ENCODE peak calls at places on chromosome 2, in six cellular contexts. One of them, this sample, is unnamed.
A peak's percentile ranks its signal among the peaks of the same experiment; 100 is the strongest.

GRCh38 chr2:62824378-62824777 is 118.9 kb downstream of the EHBP1 start:
- DNase-seq in GM23338: no peak
- DNase-seq in prostate gland: no peak
- DNase-seq in endothelial cell of umbilical vein: no peak
- DNase-seq in transverse colon: no peak
- DNase-seq in HCT116: no peak
- DNase-seq in this sample: no peak

GRCh38 chr2:203993560-203993959 is 57.0 kb downstream of the ICOS start:
- DNase-seq in GM23338: no peak
- DNase-seq in prostate gland: no peak
- DNase-seq in endothelial cell of umbilical vein: no peak
- DNase-seq in transverse colon: no peak
- DNase-seq in HCT116: no peak
- DNase-seq in this sample: no peak

GRCh38 chr2:241555711-241556110 is 2.8 kb upstream of the BOK start:
- DNase-seq in GM23338: no peak
- DNase-seq in prostate gland: no peak
- DNase-seq in endothelial cell of umbilical vein: no peak
- DNase-seq in transverse colon: no peak
- DNase-seq in HCT116: no peak
- DNase-seq in this sample: no peak

GRCh38 chr2:45583989-45584388 is 27.1 kb downstream of the SRBD1 start:
- DNase-seq in GM23338: no peak
- DNase-seq in prostate gland: no peak
- DNase-seq in endothelial cell of umbilical vein: no peak
- DNase-seq in transverse colon: no peak
- DNase-seq in HCT116: no peak
- DNase-seq in this sample: no peak

GRCh38 chr2:177242136-177242987 is 22.2 kb downstream of the NFE2L2 start:
- DNase-seq in GM23338: no peak
- DNase-seq in prostate gland: peak; percentile 70
- DNase-seq in endothelial cell of umbilical vein: peak; percentile 91
- DNase-seq in transverse colon: no peak
- DNase-seq in HCT116: peak; percentile 83
- DNase-seq in this sample: peak; percentile 67

GRCh38 chr2:37971971-37972370 is 46.9 kb downstream of the RMDN2 start:
- DNase-seq in GM23338: no peak
- DNase-seq in prostate gland: no peak
- DNase-seq in endothelial cell of umbilical vein: no peak
- DNase-seq in transverse colon: no peak
- DNase-seq in HCT116: no peak
- DNase-seq in this sample: no peak

GRCh38 chr2:26816893-26817292 is 31.0 kb downstream of the CENPA start:
- DNase-seq in GM23338: peak; percentile 52
- DNase-seq in prostate gland: no peak
- DNase-seq in endothelial cell of umbilical vein: no peak
- DNase-seq in transverse colon: peak; percentile 34
- DNase-seq in HCT116: peak; percentile 59
- DNase-seq in this sample: no peak

GRCh38 chr2:65198737-65199136 is 28.9 kb upstream of the ACTR2 start:
- DNase-seq in GM23338: no peak
- DNase-seq in prostate gland: no peak
- DNase-seq in endothelial cell of umbilical vein: no peak
- DNase-seq in transverse colon: no peak
- DNase-seq in HCT116: no peak
- DNase-seq in this sample: no peak

GRCh38 chr2:69309336-69310048 is 77.5 kb downstream of the GFPT1 start:
- DNase-seq in GM23338: peak; percentile 57
- DNase-seq in prostate gland: no peak
- DNase-seq in endothelial cell of umbilical vein: peak; percentile 57
- DNase-seq in transverse colon: peak; percentile 80
- DNase-seq in HCT116: no peak
- DNase-seq in this sample: peak; percentile 81

GRCh38 chr2:67840460-67841068 is 222.2 kb downstream of the C1D start:
- DNase-seq in GM23338: peak; percentile 76
- DNase-seq in prostate gland: peak; percentile 61
- DNase-seq in endothelial cell of umbilical vein: peak; percentile 80
- DNase-seq in transverse colon: peak; percentile 59
- DNase-seq in HCT116: peak; percentile 32
- DNase-seq in this sample: peak; percentile 85

GRCh38 chr2:61763605-61764034 is 90.2 kb downstream of the FAM161A start:
- DNase-seq in GM23338: no peak
- DNase-seq in prostate gland: peak; percentile 76
- DNase-seq in endothelial cell of umbilical vein: no peak
- DNase-seq in transverse colon: peak; percentile 84
- DNase-seq in HCT116: peak; percentile 85
- DNase-seq in this sample: peak; percentile 94

GRCh38 chr2:60068755-60069154 is 484.7 kb downstream of the BCL11A start:
- DNase-seq in GM23338: no peak
- DNase-seq in prostate gland: no peak
- DNase-seq in endothelial cell of umbilical vein: no peak
- DNase-seq in transverse colon: no peak
- DNase-seq in HCT116: no peak
- DNase-seq in this sample: no peak

GRCh38 chr2:17036343-17036742 is 370.7 kb upstream of the CYRIA start:
- DNase-seq in GM23338: no peak
- DNase-seq in prostate gland: no peak
- DNase-seq in endothelial cell of umbilical vein: no peak
- DNase-seq in transverse colon: no peak
- DNase-seq in HCT116: no peak
- DNase-seq in this sample: no peak

GRCh38 chr2:40803900-40804299 is 352.0 kb upstream of the SLC8A1 start:
- DNase-seq in GM23338: no peak
- DNase-seq in prostate gland: no peak
- DNase-seq in endothelial cell of umbilical vein: no peak
- DNase-seq in transverse colon: no peak
- DNase-seq in HCT116: no peak
- DNase-seq in this sample: no peak

GRCh38 chr2:96928277-96928781 is 58.1 kb downstream of the FAM178B start:
- DNase-seq in GM23338: no peak
- DNase-seq in prostate gland: peak; percentile 35
- DNase-seq in endothelial cell of umbilical vein: no peak
- DNase-seq in transverse colon: no peak
- DNase-seq in HCT116: no peak
- DNase-seq in this sample: peak; percentile 87

GRCh38 chr2:14677039-14677438 is 44.5 kb downstream of the LRATD1 start:
- DNase-seq in GM23338: peak; percentile 38
- DNase-seq in prostate gland: no peak
- DNase-seq in endothelial cell of umbilical vein: no peak
- DNase-seq in transverse colon: no peak
- DNase-seq in HCT116: no peak
- DNase-seq in this sample: no peak

GRCh38 chr2:29063646-29064372 is 10.5 kb downstream of the PCARE start:
- DNase-seq in GM23338: no peak
- DNase-seq in prostate gland: peak; percentile 28
- DNase-seq in endothelial cell of umbilical vein: no peak
- DNase-seq in transverse colon: no peak
- DNase-seq in HCT116: no peak
- DNase-seq in this sample: no peak

GRCh38 chr2:189555243-189555642 is 25.3 kb downstream of the SLC40A1 start:
- DNase-seq in GM23338: no peak
- DNase-seq in prostate gland: peak; percentile 65
- DNase-seq in endothelial cell of umbilical vein: no peak
- DNase-seq in transverse colon: no peak
- DNase-seq in HCT116: no peak
- DNase-seq in this sample: no peak

GRCh38 chr2:239819091-239819973 is 205.8 kb downstream of the NDUFA10 start:
- DNase-seq in GM23338: no peak
- DNase-seq in prostate gland: no peak
- DNase-seq in endothelial cell of umbilical vein: no peak
- DNase-seq in transverse colon: no peak
- DNase-seq in HCT116: no peak
- DNase-seq in this sample: peak; percentile 40

GRCh38 chr2:133641497-133641896 is 73.2 kb upstream of the NCKAP5 start:
- DNase-seq in GM23338: peak; percentile 58
- DNase-seq in prostate gland: peak; percentile 89
- DNase-seq in endothelial cell of umbilical vein: no peak
- DNase-seq in transverse colon: peak; percentile 11
- DNase-seq in HCT116: peak; percentile 55
- DNase-seq in this sample: no peak

GRCh38 chr2:69798909-69799526 is 30.4 kb upstream of the GMCL1 start:
- DNase-seq in GM23338: no peak
- DNase-seq in prostate gland: no peak
- DNase-seq in endothelial cell of umbilical vein: peak; percentile 77
- DNase-seq in transverse colon: no peak
- DNase-seq in HCT116: no peak
- DNase-seq in this sample: no peak

GRCh38 chr2:205686231-205687017 is 4.1 kb downstream of the NRP2 start:
- DNase-seq in GM23338: peak; percentile 68
- DNase-seq in prostate gland: no peak
- DNase-seq in endothelial cell of umbilical vein: peak; percentile 51
- DNase-seq in transverse colon: no peak
- DNase-seq in HCT116: no peak
- DNase-seq in this sample: peak; percentile 72

GRCh38 chr2:46200100-46200690 is 97.0 kb upstream of the EPAS1 start:
- DNase-seq in GM23338: no peak
- DNase-seq in prostate gland: no peak
- DNase-seq in endothelial cell of umbilical vein: peak; percentile 86
- DNase-seq in transverse colon: no peak
- DNase-seq in HCT116: no peak
- DNase-seq in this sample: no peak

GRCh38 chr2:174083843-174084458 is 118.8 kb upstream of the SP3 start:
- DNase-seq in GM23338: no peak
- DNase-seq in prostate gland: no peak
- DNase-seq in endothelial cell of umbilical vein: no peak
- DNase-seq in transverse colon: no peak
- DNase-seq in HCT116: no peak
- DNase-seq in this sample: no peak

GRCh38 chr2:20633001-20633400 is 17.9 kb downstream of the HS1BP3 start:
- DNase-seq in GM23338: no peak
- DNase-seq in prostate gland: no peak
- DNase-seq in endothelial cell of umbilical vein: no peak
- DNase-seq in transverse colon: no peak
- DNase-seq in HCT116: no peak
- DNase-seq in this sample: no peak

GRCh38 chr2:73063472-73063871 is 8.0 kb downstream of the SFXN5 start:
- DNase-seq in GM23338: no peak
- DNase-seq in prostate gland: no peak
- DNase-seq in endothelial cell of umbilical vein: no peak
- DNase-seq in transverse colon: no peak
- DNase-seq in HCT116: no peak
- DNase-seq in this sample: no peak

GRCh38 chr2:69253033-69253535 is 133.9 kb downstream of the GFPT1 start:
- DNase-seq in GM23338: no peak
- DNase-seq in prostate gland: no peak
- DNase-seq in endothelial cell of umbilical vein: peak; percentile 41
- DNase-seq in transverse colon: no peak
- DNase-seq in HCT116: no peak
- DNase-seq in this sample: no peak

DNA sequence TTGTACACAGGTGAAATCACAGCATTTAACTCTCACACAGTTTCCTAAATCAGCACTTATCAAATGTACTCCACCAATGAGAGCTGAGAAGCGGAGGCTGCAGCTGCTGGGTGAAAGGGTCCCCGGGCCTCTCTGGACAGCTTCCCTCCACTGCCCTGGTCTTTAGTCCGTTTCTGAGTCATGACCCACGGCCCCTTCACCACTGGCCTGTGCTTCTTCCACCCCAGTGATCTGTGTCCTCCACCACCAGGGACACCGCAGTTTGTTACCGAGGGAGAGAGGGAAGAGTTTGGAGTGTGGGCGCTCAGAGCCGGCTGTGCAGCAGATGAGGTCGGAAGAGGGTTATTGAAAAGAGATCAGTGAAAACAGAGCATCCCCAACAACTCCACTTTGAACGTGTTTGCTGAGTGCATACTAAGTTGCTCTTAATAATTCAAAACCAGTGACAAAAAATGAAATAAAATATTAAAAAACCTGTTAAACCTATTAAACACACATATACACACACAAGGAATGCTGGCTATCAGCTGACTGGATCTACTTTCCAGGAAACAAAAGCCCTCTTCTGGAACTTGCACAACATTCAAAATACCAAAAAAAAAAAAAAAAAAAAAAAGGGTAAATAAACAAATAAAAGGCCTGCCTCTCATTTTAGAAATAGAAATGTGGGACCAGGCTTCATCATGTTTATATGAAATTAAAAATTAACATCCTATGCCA is 54.1 kb downstream of the PXDN start:
- DNase-seq in GM23338: no peak
- DNase-seq in prostate gland: no peak
- DNase-seq in endothelial cell of umbilical vein: no peak
- DNase-seq in transverse colon: no peak
- DNase-seq in HCT116: no peak
- DNase-seq in this sample: no peak
- TF ChIP-seq POLR2AphosphoS5 in GM23338: no peak
- TF ChIP-seq POLR2AphosphoS5 in prostate gland: no peak
- TF ChIP-seq POLR2AphosphoS5 in endothelial cell of umbilical vein: no peak
- TF ChIP-seq POLR2AphosphoS5 in transverse colon: no peak
- TF ChIP-seq POLR2AphosphoS5 in HCT116: no peak
- TF ChIP-seq POLR2AphosphoS5 in this sample: no peak

GRCh38 chr2:233173115-233173514 is 78.4 kb upstream of the ATG16L1 start:
- DNase-seq in GM23338: no peak
- DNase-seq in prostate gland: no peak
- DNase-seq in endothelial cell of umbilical vein: no peak
- DNase-seq in transverse colon: no peak
- DNase-seq in HCT116: no peak
- DNase-seq in this sample: no peak
- TF ChIP-seq POLR2AphosphoS5 in GM23338: no peak
- TF ChIP-seq POLR2AphosphoS5 in prostate gland: no peak
- TF ChIP-seq POLR2AphosphoS5 in endothelial cell of umbilical vein: no peak
- TF ChIP-seq POLR2AphosphoS5 in transverse colon: no peak
- TF ChIP-seq POLR2AphosphoS5 in HCT116: no peak
- TF ChIP-seq POLR2AphosphoS5 in this sample: no peak

GRCh38 chr2:219571311-219572236 is at the start of gene OBSL1:
- DNase-seq in GM23338: peak; percentile 95
- DNase-seq in prostate gland: peak; percentile 57
- DNase-seq in endothelial cell of umbilical vein: peak; percentile 61
- DNase-seq in transverse colon: peak; percentile 41
- DNase-seq in HCT116: no peak
- DNase-seq in this sample: peak; percentile 83
- TF ChIP-seq POLR2AphosphoS5 in GM23338: peak; percentile 68
- TF ChIP-seq POLR2AphosphoS5 in prostate gland: no peak
- TF ChIP-seq POLR2AphosphoS5 in endothelial cell of umbilical vein: no peak
- TF ChIP-seq POLR2AphosphoS5 in transverse colon: no peak
- TF ChIP-seq POLR2AphosphoS5 in HCT116: no peak
- TF ChIP-seq POLR2AphosphoS5 in this sample: no peak

DNA sequence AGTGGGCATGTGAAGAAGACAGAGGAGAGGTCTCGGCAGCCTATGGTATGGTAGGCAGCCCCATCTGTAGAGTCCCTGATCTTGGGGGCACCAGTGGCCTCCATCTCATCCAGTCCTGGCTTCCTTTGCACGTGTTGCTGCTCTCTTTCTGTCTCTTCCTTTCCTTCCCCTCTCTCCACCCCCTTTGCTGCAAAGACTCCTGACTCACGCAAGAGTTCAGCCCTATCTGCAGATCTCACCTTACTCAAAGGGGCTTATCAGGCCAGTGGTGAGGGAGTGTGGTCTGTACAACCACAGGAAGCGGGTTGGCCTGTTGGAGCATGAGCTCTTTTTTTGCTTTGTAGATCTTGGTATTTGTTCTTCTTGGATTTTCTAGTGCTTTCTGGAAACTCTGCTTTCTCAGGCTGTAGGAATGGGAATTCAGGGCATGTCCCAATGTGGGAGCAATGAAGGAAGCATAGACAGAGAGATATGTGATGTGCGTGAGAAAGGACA is 14.6 kb upstream of the NT5DC4 start:
- DNase-seq in GM23338: no peak
- DNase-seq in prostate gland: no peak
- DNase-seq in endothelial cell of umbilical vein: no peak
- DNase-seq in transverse colon: no peak
- DNase-seq in HCT116: no peak
- DNase-seq in this sample: peak; percentile 25
- TF ChIP-seq POLR2AphosphoS5 in GM23338: no peak
- TF ChIP-seq POLR2AphosphoS5 in prostate gland: no peak
- TF ChIP-seq POLR2AphosphoS5 in endothelial cell of umbilical vein: peak; percentile 31
- TF ChIP-seq POLR2AphosphoS5 in transverse colon: no peak
- TF ChIP-seq POLR2AphosphoS5 in HCT116: no peak
- TF ChIP-seq POLR2AphosphoS5 in this sample: no peak